ENCODE peak calls at places on chromosomes 2 and 18, in six cellular contexts. W is ovary, P is bronchial epithelial cell, O is PC-9, F is kidney epithelial cell, L is upper lobe of right lung. Y is an unnamed sample.

GRCh38 chr2:68253211-68254068 is 1.1 kb upstream of the PPP3R1 start:
- DNase-seq in W (no peak), P (peak), O (no peak), F (no peak), L (no peak), Y (no peak)

GRCh38 chr2:124048664-124049063 is 23.6 kb downstream of the CNTNAP5 start:
- DNase-seq in W (no peak), P (no peak), O (no peak), F (no peak), L (no peak), Y (no peak)

GRCh38 chr2:199861116-199861774 is 10.3 kb upstream of the FTCDNL1 start:
- DNase-seq in W (no peak), P (peak), O (no peak), F (no peak), L (no peak), Y (peak)

GRCh38 chr18:23943903-23944624 is 70.5 kb upstream of the TTC39C start:
- DNase-seq in W (no peak), P (no peak), O (peak), F (no peak), L (no peak), Y (peak)

GRCh38 chr2:188511346-188511745 is 219.7 kb downstream of the GULP1 start:
- DNase-seq in W (no peak), P (no peak), O (no peak), F (no peak), L (no peak), Y (no peak)

GRCh38 chr2:48227617-48228344 is 302.2 kb upstream of the STON1 start:
- DNase-seq in W (no peak), P (no peak), O (no peak), F (no peak), L (no peak), Y (no peak)

GRCh38 chr2:234578389-234578788 is 81.5 kb upstream of the ARL4C start:
- DNase-seq in W (no peak), P (no peak), O (no peak), F (no peak), L (no peak), Y (no peak)

GRCh38 chr18:23504720-23505119 is 1.4 kb downstream of the RMC1 start:
- DNase-seq in W (no peak), P (no peak), O (no peak), F (no peak), L (no peak), Y (no peak)

GRCh38 chr18:73774836-73775509 is 372.7 kb downstream of the FBXO15 start:
- DNase-seq in W (no peak), P (peak), O (no peak), F (peak), L (no peak), Y (no peak)

GRCh38 chr2:43897492-43897891 is 58.7 kb downstream of the ABCG8 start:
- DNase-seq in W (no peak), P (no peak), O (no peak), F (no peak), L (no peak), Y (no peak)

GRCh38 chr2:67384115-67384823 is 12.9 kb upstream of the ETAA1 start:
- DNase-seq in W (no peak), P (no peak), O (no peak), F (no peak), L (no peak), Y (no peak)

GRCh38 chr2:109377976-109378375 is 235.8 kb downstream of the SEPTIN10 start:
- DNase-seq in W (no peak), P (no peak), O (no peak), F (no peak), L (peak), Y (no peak)

GRCh38 chr2:109380502-109381326 is 233.1 kb downstream of the SEPTIN10 start:
- DNase-seq in W (peak), P (no peak), O (no peak), F (no peak), L (peak), Y (no peak)

GRCh38 chr2:109379507-109379906 is 234.3 kb downstream of the SEPTIN10 start:
- DNase-seq in W (peak), P (no peak), O (no peak), F (no peak), L (no peak), Y (no peak)

GRCh38 chr2:109376796-109377495 is 236.8 kb downstream of the SEPTIN10 start:
- DNase-seq in W (peak), P (no peak), O (no peak), F (no peak), L (peak), Y (no peak)

DNA sequence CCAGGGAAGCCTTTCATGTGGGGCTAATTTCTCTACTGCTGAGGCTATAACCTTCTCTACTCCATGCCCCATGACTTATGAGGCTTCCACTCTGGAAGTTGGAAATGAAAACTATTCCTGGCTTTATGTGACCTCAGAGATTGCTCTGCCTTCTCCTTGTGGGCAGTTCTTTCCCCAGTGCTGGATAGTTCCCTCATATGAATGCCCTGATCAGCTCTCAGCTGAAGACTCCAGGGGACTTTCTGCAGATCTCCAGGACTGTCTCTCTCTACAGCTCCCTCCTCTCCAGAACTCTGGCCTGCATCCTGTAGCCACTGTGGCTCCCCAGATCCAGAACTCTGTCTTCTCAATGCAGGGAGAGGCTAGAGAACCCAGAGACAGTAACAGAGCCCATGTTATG is 235.1 kb downstream of the SEPTIN10 start:
- DNase-seq in W (peak), P (no peak), O (no peak), F (no peak), L (peak), Y (no peak)
- H3K4me3 ChIP-seq in W (no peak), P (no peak), O (no peak), F (no peak), L (no peak), Y (no peak)

GRCh38 chr18:52286675-52287074 is 53.3 kb upstream of the DCC start:
- DNase-seq in W (no peak), P (no peak), O (no peak), F (no peak), L (no peak), Y (no peak)

GRCh38 chr18:52287151-52287550 is 52.8 kb upstream of the DCC start:
- DNase-seq in W (no peak), P (no peak), O (no peak), F (peak), L (no peak), Y (no peak)

GRCh38 chr18:52283927-52284326 is 56.1 kb upstream of the DCC start:
- DNase-seq in W (no peak), P (no peak), O (no peak), F (no peak), L (no peak), Y (no peak)

GRCh38 chr18:52288403-52289004 is 51.5 kb upstream of the DCC start:
- DNase-seq in W (no peak), P (peak), O (no peak), F (no peak), L (peak), Y (no peak)
- TF ChIP-seq CTCF in W (no peak), P (peak), O (peak), F (peak), L (peak), Y (peak)

DNA sequence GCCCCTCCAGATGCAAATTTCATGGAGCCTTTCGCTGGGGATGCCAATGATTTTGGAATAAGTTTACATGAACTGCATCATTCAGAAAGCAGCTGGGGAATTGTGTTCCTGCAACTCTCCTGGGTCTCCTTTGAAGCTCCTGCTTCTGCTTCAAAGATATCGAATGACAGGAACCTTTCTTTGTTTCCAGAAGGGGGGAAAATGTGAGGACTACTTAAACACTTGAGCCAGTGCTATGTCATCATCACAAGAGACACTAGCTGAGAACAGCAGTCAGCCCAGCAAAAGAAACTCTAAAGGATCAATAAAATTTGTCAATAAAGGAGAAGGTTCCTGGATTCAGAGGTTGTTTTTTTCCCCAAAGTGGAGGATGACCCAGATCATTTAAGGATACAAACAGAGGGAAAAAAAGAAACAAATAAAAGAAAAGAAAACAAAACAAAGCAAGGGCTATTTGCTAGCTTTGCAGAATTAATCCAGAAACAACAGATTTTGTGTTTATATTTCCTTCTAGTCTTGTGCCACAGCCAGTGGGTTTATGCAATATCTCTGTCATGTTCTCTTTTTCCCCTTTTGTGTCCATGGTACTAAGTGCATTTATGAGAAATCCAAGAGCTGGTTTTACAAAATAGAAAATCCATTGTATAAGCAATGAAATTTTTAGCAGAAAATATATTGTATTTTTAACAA is 463.7 kb downstream of the CDH2 start:
- DNase-seq in W (no peak), P (no peak), O (no peak), F (no peak), L (no peak), Y (no peak)
- H3K4me3 ChIP-seq in W (no peak), P (no peak), O (no peak), F (no peak), L (no peak), Y (no peak)

DNA sequence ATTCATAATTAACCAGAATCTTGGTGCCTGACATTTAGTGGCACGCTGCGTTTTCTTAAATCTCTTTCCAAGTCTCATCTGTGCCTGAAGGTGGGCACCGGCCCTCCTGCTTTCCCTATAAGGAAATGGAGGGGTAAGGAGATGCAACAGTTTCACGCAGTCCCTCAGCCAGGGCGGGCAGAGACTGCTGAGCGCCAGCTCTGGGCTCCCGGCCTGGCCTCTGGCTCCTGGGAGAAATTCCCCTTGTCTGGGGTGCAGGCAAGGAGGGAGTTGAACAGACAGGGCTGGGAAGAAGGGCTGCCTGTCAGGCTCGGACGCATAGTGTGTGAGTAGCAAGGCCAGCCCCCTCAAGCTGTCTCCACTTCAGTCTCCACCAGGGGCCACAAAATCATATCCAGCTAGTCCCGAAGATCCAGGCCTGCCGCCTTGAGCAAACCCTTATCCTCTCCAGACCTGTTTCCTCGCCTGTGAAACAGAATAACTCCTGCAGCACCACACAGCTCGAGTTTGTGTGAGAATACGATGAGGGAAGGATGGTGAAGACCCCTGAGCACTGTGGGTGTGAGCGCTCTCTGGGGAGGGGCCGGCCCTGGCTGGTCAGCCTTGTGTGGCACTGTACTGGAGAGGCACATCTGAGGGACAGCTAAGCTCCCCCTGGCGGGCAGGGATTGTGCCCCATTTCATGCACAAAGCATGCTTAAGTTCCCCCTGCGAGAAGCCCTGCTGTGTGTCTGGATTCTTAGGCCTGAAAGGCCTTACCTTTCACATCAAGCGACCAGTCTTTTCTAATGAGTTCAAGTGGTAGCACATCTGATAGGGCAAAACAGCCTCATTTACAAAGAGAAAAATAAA is 33.8 kb downstream of the SDC1 start:
- DNase-seq in W (no peak), P (no peak), O (peak), F (no peak), L (no peak), Y (no peak)
- TF ChIP-seq CTCF in W (no peak), P (peak), O (peak), F (no peak), L (no peak), Y (no peak)